ENCODE peak calls at places on chromosomes 11 and 22, in five cellular contexts. O is A549, W is GM12878, D is K562, X is H1. G is an unnamed sample.

GRCh38 chr22:50486561-50487289 is at the start of gene MIOX:
- DNase-seq in O (no peak), W (no peak), D (peak; percentile 14), X (no peak), G (no peak)

GRCh38 chr11:113387605-113388211 is at the start of gene ANKK1:
- DNase-seq in O (no peak), W (no peak), D (peak; percentile 21), X (peak; percentile 41), G (no peak)

GRCh38 chr22:39117585-39118191 is 20.6 kb downstream of the APOBEC3H start:
- DNase-seq in O (peak; percentile 36), W (peak; percentile 81), D (peak; percentile 68), X (no peak), G (peak; percentile 60)

GRCh38 chr11:103274025-103274424 is 164.8 kb downstream of the DYNC2H1 start:
- DNase-seq in O (no peak), W (no peak), D (no peak), X (no peak), G (no peak)

GRCh38 chr22:46001426-46002106 is 24.6 kb upstream of the WNT7B start:
- DNase-seq in O (no peak), W (no peak), D (no peak), X (no peak), G (no peak)

GRCh38 chr11:12893787-12894672 is 115.1 kb upstream of the RASSF10 start:
- DNase-seq in O (peak; percentile 51), W (no peak), D (peak; percentile 65), X (no peak), G (peak; percentile 39)

GRCh38 chr22:35834080-35834479 is 116.4 kb downstream of the APOL5 start:
- DNase-seq in O (no peak), W (no peak), D (no peak), X (no peak), G (no peak)

GRCh38 chr11:88384678-88385015 is 47.1 kb upstream of the CTSC start:
- DNase-seq in O (no peak), W (no peak), D (no peak), X (no peak), G (no peak)

GRCh38 chr11:76579752-76580151 is 90.8 kb downstream of the LRRC32 start:
- DNase-seq in O (no peak), W (no peak), D (no peak), X (no peak), G (no peak)

GRCh38 chr11:12266943-12267342 is 110.4 kb upstream of the PARVA start:
- DNase-seq in O (no peak), W (no peak), D (no peak), X (no peak), G (no peak)

GRCh38 chr11:111762981-111763643 is 3.1 kb downstream of the PPP2R1B start:
- DNase-seq in O (no peak), W (no peak), D (no peak), X (no peak), G (no peak)

GRCh38 chr22:27246558-27246957 is 555.0 kb downstream of the MN1 start:
- DNase-seq in O (no peak), W (no peak), D (no peak), X (no peak), G (no peak)

GRCh38 chr11:2577071-2578005 is 122.5 kb downstream of the KCNQ1OT1 start:
- DNase-seq in O (no peak), W (no peak), D (no peak), X (no peak), G (no peak)

GRCh38 chr11:64571410-64572091 is 19.5 kb upstream of the SLC22A12 start:
- DNase-seq in O (no peak), W (no peak), D (peak; percentile 61), X (no peak), G (peak; percentile 28)

GRCh38 chr11:59011672-59012071 is 72.4 kb downstream of the GLYATL1 start:
- DNase-seq in O (no peak), W (no peak), D (no peak), X (peak; percentile 27), G (no peak)

GRCh38 chr11:63517156-63517555 is 11.3 kb downstream of the LGALS12 start:
- DNase-seq in O (no peak), W (no peak), D (peak; percentile 88), X (no peak), G (no peak)

GRCh38 chr11:15613231-15613630 is 498.5 kb downstream of the INSC start:
- DNase-seq in O (no peak), W (no peak), D (no peak), X (no peak), G (no peak)

GRCh38 chr22:27851974-27852713 is 50.6 kb upstream of the MN1 start:
- DNase-seq in O (no peak), W (no peak), D (no peak), X (no peak), G (peak; percentile 52)

GRCh38 chr11:81497202-81497804 is 1236.4 kb downstream of the FAM181B start:
- DNase-seq in O (peak; percentile 3), W (no peak), D (peak; percentile 39), X (no peak), G (peak; percentile 24)

GRCh38 chr11:1923201-1923956 is 3.9 kb downstream of the TNNT3 start:
- DNase-seq in O (no peak), W (no peak), D (no peak), X (no peak), G (no peak)

GRCh38 chr11:33463059-33463458 is 205.9 kb downstream of the HIPK3 start:
- DNase-seq in O (no peak), W (no peak), D (no peak), X (no peak), G (no peak)

GRCh38 chr22:43441751-43442150 is 29.9 kb downstream of the MPPED1 start:
- DNase-seq in O (no peak), W (no peak), D (no peak), X (no peak), G (no peak)

GRCh38 chr11:123434262-123434661 is 4.2 kb downstream of the GRAMD1B start:
- DNase-seq in O (peak; percentile 31), W (no peak), D (peak; percentile 17), X (no peak), G (no peak)

GRCh38 chr11:78229106-78229505 is 40.4 kb downstream of the USP35 start:
- DNase-seq in O (no peak), W (no peak), D (no peak), X (no peak), G (no peak)

GRCh38 chr11:15170170-15170569 is 55.4 kb downstream of the INSC start:
- DNase-seq in O (no peak), W (no peak), D (no peak), X (no peak), G (peak; percentile 16)

GRCh38 chr22:20017622-20017958 is 967 bp upstream of the ARVCF start:
- DNase-seq in O (no peak), W (no peak), D (no peak), X (no peak), G (no peak)

GRCh38 chr11:104892723-104893511 is 5.3 kb downstream of the CASP12 start:
- DNase-seq in O (no peak), W (no peak), D (no peak), X (no peak), G (no peak)

GRCh38 chr11:1926156-1927031 is 6.9 kb downstream of the TNNT3 start:
- DNase-seq in O (no peak), W (no peak), D (no peak), X (no peak), G (no peak)

GRCh38 chr11:75555079-75555811 is 6.8 kb upstream of the SERPINH1 start:
- DNase-seq in O (no peak), W (no peak), D (no peak), X (no peak), G (no peak)

GRCh38 chr22:17346578-17346977 is 22.7 kb upstream of the CECR2 start:
- DNase-seq in O (no peak), W (no peak), D (no peak), X (no peak), G (no peak)

GRCh38 chr11:898160-898517 is 12.5 kb downstream of the CHID1 start:
- DNase-seq in O (peak; percentile 36), W (no peak), D (peak; percentile 34), X (no peak), G (peak; percentile 27)

GRCh38 chr11:126339073-126339865 is 16.2 kb upstream of the ST3GAL4 start:
- DNase-seq in O (no peak), W (no peak), D (no peak), X (no peak), G (no peak)

GRCh38 chr11:65329503-65329902 is 4.1 kb upstream of the DPF2 start:
- DNase-seq in O (no peak), W (no peak), D (no peak), X (no peak), G (no peak)

GRCh38 chr11:9573775-9574555 is 495 bp downstream of the WEE1 start:
- DNase-seq in O (peak; percentile 32), W (no peak), D (no peak), X (no peak), G (no peak)

GRCh38 chr22:36583546-36583945 is 54.6 kb upstream of the EIF3D start:
- DNase-seq in O (no peak), W (no peak), D (no peak), X (no peak), G (no peak)

DNA sequence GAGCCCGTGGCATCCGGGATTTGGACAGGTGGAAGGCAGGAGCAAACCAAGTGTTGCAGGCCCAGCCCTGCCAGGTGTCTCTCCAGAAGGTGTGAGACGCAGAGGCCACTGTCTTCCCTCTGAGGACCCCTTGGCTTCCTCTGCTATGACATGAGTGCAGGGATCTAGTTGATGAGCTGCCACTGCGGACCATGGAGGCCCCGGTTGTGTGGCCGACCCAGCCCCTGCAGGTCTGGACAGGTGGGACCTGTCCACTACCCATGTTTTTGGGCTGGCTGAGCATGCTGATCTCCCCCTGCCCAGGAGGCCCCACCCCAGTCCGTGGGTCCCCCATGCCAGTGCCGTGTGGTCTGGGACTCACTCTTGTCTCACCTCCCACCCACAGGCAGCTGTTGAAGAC is 22.9 kb downstream of the PRR5 start:
- DNase-seq in O (no peak), W (no peak), D (no peak), X (no peak), G (no peak)
- TF ChIP-seq KDM1A in O (no peak), W (no peak), D (no peak), X (no peak), G (no peak)

GRCh38 chr11:122163420-122163819 is 47.4 kb upstream of the BLID start:
- DNase-seq in O (no peak), W (no peak), D (no peak), X (no peak), G (no peak)
- TF ChIP-seq KDM1A in O (no peak), W (no peak), D (no peak), X (no peak), G (no peak)

GRCh38 chr11:28040384-28040783 is 67.6 kb downstream of the KIF18A start:
- DNase-seq in O (no peak), W (no peak), D (no peak), X (no peak), G (no peak)

GRCh38 chr11:28043930-28044709 is 63.8 kb downstream of the KIF18A start:
- DNase-seq in O (peak; percentile 3), W (no peak), D (no peak), X (no peak), G (no peak)

DNA sequence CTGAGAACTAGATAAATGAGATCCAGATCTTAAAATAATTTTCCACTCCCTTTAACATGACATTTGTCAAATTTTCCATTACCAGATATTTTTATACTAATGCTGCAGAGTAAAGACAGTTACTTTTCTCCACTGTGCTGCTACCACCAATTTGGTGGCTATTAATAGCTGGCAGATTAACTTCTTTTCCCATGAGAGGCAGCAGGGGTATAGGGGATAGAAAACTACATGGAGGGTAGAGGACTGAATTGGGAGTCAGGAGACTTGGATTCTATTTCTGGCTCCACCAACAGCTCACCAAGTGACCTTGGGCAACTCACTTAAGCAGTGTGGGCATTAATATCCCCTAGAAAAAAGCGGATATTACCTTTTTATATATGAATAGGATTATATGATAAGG is 69.2 kb downstream of the KIF18A start:
- DNase-seq in O (no peak), W (no peak), D (no peak), X (no peak), G (no peak)
- TF ChIP-seq KDM1A in O (no peak), W (no peak), D (no peak), X (no peak), G (no peak)

GRCh38 chr22:22605074-22605404 is 39.4 kb upstream of the GGTLC2 start:
- DNase-seq in O (no peak), W (no peak), D (no peak), X (no peak), G (no peak)
- TF ChIP-seq KDM1A in O (no peak), W (no peak), D (no peak), X (no peak), G (no peak)

G was measured in HepG2.